ENCODE peak calls at places on chromosomes 6 and 20, in seven cellular contexts. One of them, this sample, is unnamed.

GRCh38 chr20:9319687-9320384 is 194.6 kb upstream of the LAMP5 start:
- DNase-seq in mesenchymal stem cell: peak; percentile 35
- DNase-seq in neuronal stem cell: no peak
- DNase-seq in mesendoderm: no peak
- DNase-seq in H1: no peak
- DNase-seq in H9: no peak
- DNase-seq in IMR-90: no peak
- DNase-seq in this sample: peak; percentile 2

GRCh38 chr6:167079853-167080297 is 43.0 kb upstream of the CCR6 start:
- DNase-seq in mesendoderm: no peak
- DNase-seq in mesenchymal stem cell: no peak
- DNase-seq in IMR-90: no peak
- DNase-seq in H9: no peak
- DNase-seq in H1: no peak
- DNase-seq in neuronal stem cell: no peak
- DNase-seq in this sample: no peak

GRCh38 chr6:145508107-145508506 is 227.2 kb downstream of the EPM2A start:
- DNase-seq in IMR-90: no peak
- DNase-seq in neuronal stem cell: no peak
- DNase-seq in mesendoderm: peak; percentile 78
- DNase-seq in mesenchymal stem cell: no peak
- DNase-seq in H9: peak; percentile 53
- DNase-seq in H1: peak; percentile 52
- DNase-seq in this sample: no peak

GRCh38 chr6:53926505-53926904 is 131.7 kb downstream of the LRRC1 start:
- DNase-seq in IMR-90: peak; percentile 40
- DNase-seq in H1: no peak
- DNase-seq in neuronal stem cell: no peak
- DNase-seq in H9: no peak
- DNase-seq in mesendoderm: peak; percentile 63
- DNase-seq in mesenchymal stem cell: no peak
- DNase-seq in this sample: no peak

GRCh38 chr6:33592595-33593413 is 12.7 kb upstream of the BAK1 start:
- DNase-seq in mesendoderm: peak; percentile 83
- DNase-seq in neuronal stem cell: no peak
- DNase-seq in H9: peak; percentile 92
- DNase-seq in mesenchymal stem cell: no peak
- DNase-seq in IMR-90: no peak
- DNase-seq in H1: peak; percentile 87
- DNase-seq in this sample: peak; percentile 56

GRCh38 chr6:45972795-45973503 is 42.7 kb downstream of the CLIC5 start:
- DNase-seq in H9: no peak
- DNase-seq in IMR-90: no peak
- DNase-seq in mesendoderm: no peak
- DNase-seq in neuronal stem cell: no peak
- DNase-seq in H1: no peak
- DNase-seq in mesenchymal stem cell: no peak
- DNase-seq in this sample: no peak

GRCh38 chr6:161618816-161619454 is 345.1 kb upstream of the AGPAT4 start:
- DNase-seq in H1: no peak
- DNase-seq in mesendoderm: peak; percentile 91
- DNase-seq in IMR-90: no peak
- DNase-seq in neuronal stem cell: peak; percentile 27
- DNase-seq in mesenchymal stem cell: no peak
- DNase-seq in H9: peak; percentile 74
- DNase-seq in this sample: peak; percentile 41

GRCh38 chr20:61046721-61047351 is 205.2 kb upstream of the CDH4 start:
- DNase-seq in H9: no peak
- DNase-seq in mesenchymal stem cell: no peak
- DNase-seq in mesendoderm: no peak
- DNase-seq in H1: no peak
- DNase-seq in neuronal stem cell: no peak
- DNase-seq in IMR-90: no peak
- DNase-seq in this sample: no peak

GRCh38 chr20:23640018-23640872 is 2.5 kb upstream of the CST3 start:
- DNase-seq in H9: no peak
- DNase-seq in mesenchymal stem cell: no peak
- DNase-seq in neuronal stem cell: no peak
- DNase-seq in IMR-90: no peak
- DNase-seq in H1: no peak
- DNase-seq in mesendoderm: no peak
- DNase-seq in this sample: no peak

GRCh38 chr6:87722831-87723726 is 21.0 kb upstream of the AKIRIN2 start:
- DNase-seq in H1: no peak
- DNase-seq in mesenchymal stem cell: peak; percentile 84
- DNase-seq in IMR-90: peak; percentile 95
- DNase-seq in mesendoderm: peak; percentile 98
- DNase-seq in neuronal stem cell: peak; percentile 56
- DNase-seq in H9: peak; percentile 81
- DNase-seq in this sample: peak; percentile 46

GRCh38 chr20:10225439-10226080 is 6.9 kb downstream of the SNAP25 start:
- DNase-seq in H1: no peak
- DNase-seq in IMR-90: no peak
- DNase-seq in mesendoderm: peak; percentile 68
- DNase-seq in mesenchymal stem cell: no peak
- DNase-seq in neuronal stem cell: no peak
- DNase-seq in H9: no peak
- DNase-seq in this sample: no peak

GRCh38 chr6:35139924-35140524 is 1.1 kb downstream of the TCP11 start:
- DNase-seq in H1: peak; percentile 54
- DNase-seq in neuronal stem cell: peak; percentile 57
- DNase-seq in IMR-90: peak; percentile 82
- DNase-seq in H9: peak; percentile 45
- DNase-seq in mesenchymal stem cell: peak; percentile 69
- DNase-seq in mesendoderm: peak; percentile 69
- DNase-seq in this sample: peak; percentile 36

DNA sequence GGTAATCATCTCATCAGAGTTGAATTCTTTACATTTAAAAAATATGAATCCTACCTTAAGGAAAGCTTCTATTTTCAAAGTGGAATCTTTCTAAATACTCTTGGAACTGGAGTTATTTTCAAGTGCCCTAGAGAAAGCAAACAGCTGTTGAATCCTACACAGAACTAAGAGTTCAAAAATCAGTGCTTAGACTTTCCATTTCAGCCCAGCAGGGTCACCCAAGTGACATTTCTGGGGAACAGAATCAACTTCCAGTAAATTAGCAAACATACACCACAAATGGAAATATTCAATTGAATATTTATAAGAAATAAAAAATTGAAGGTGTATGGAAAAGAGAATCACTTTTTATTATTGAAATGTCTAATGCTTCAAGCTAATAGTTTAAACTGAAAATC is 427.7 kb upstream of the NOX3 start:
- DNase-seq in neuronal stem cell: no peak
- DNase-seq in H1: no peak
- DNase-seq in mesenchymal stem cell: peak; percentile 78
- DNase-seq in IMR-90: no peak
- DNase-seq in H9: no peak
- DNase-seq in mesendoderm: no peak
- DNase-seq in this sample: no peak
- H3K4me2 ChIP-seq in neuronal stem cell: no peak overlapping the region
- H3K4me2 ChIP-seq in H1: no peak overlapping the region
- H3K4me2 ChIP-seq in mesenchymal stem cell: no peak overlapping the region
- H3K4me2 ChIP-seq in IMR-90: peak overlapping the region; percentile 25
- H3K4me2 ChIP-seq in H9: no peak overlapping the region
- H3K4me2 ChIP-seq in mesendoderm: no peak overlapping the region
- H3K4me2 ChIP-seq in this sample: no peak overlapping the region

GRCh38 chr6:23562554-23562953 is 563.5 kb upstream of the NRSN1 start:
- DNase-seq in mesenchymal stem cell: no peak
- DNase-seq in H1: no peak
- DNase-seq in IMR-90: no peak
- DNase-seq in H9: no peak
- DNase-seq in mesendoderm: no peak
- DNase-seq in neuronal stem cell: no peak
- DNase-seq in this sample: no peak

GRCh38 chr6:23559587-23560343 is 566.2 kb upstream of the NRSN1 start:
- DNase-seq in neuronal stem cell: no peak
- DNase-seq in mesendoderm: peak; percentile 54
- DNase-seq in mesenchymal stem cell: no peak
- DNase-seq in H1: no peak
- DNase-seq in IMR-90: no peak
- DNase-seq in H9: no peak
- DNase-seq in this sample: no peak

GRCh38 chr6:23563329-23563728 is 562.7 kb upstream of the NRSN1 start:
- DNase-seq in IMR-90: no peak
- DNase-seq in mesenchymal stem cell: no peak
- DNase-seq in H1: no peak
- DNase-seq in mesendoderm: no peak
- DNase-seq in neuronal stem cell: no peak
- DNase-seq in H9: no peak
- DNase-seq in this sample: no peak

DNA sequence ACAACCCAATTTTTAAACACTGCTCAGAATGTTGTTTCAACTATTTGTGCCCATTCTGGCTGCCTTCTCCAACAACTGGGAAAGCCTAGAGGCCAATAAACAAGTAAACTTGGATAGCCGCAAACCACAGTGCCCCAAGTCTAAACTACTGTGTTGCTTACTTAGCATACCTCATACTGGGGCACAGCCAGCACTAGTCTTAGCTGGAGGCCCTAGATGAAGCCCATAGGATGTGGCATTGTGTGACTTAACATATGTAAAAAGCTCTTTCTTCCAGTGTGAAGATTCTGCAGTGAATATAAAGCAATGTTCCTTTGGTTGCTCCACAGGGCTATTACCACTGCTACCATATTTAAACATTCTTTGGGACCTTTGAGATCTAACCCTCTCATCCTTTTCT is 564.3 kb upstream of the NRSN1 start:
- DNase-seq in H1: no peak
- DNase-seq in IMR-90: no peak
- DNase-seq in mesendoderm: peak; percentile 1
- DNase-seq in H9: no peak
- DNase-seq in neuronal stem cell: no peak
- DNase-seq in mesenchymal stem cell: no peak
- DNase-seq in this sample: no peak
- H2BK5ac ChIP-seq in H1: no peak overlapping the region
- H2BK5ac ChIP-seq in IMR-90: no peak overlapping the region
- H2BK5ac ChIP-seq in mesendoderm: no peak overlapping the region
- H2BK5ac ChIP-seq in H9: no peak overlapping the region
- H2BK5ac ChIP-seq in neuronal stem cell: no peak overlapping the region
- H2BK5ac ChIP-seq in mesenchymal stem cell: no peak overlapping the region
- H2BK5ac ChIP-seq in this sample: no peak overlapping the region

GRCh38 chr6:136184738-136185137 is 65.4 kb downstream of the MTFR2 start:
- DNase-seq in mesendoderm: no peak
- DNase-seq in IMR-90: no peak
- DNase-seq in neuronal stem cell: no peak
- DNase-seq in mesenchymal stem cell: no peak
- DNase-seq in H1: no peak
- DNase-seq in H9: no peak
- DNase-seq in this sample: no peak

GRCh38 chr6:136188492-136188891 is 61.6 kb downstream of the MTFR2 start:
- DNase-seq in mesenchymal stem cell: no peak
- DNase-seq in mesendoderm: no peak
- DNase-seq in H9: no peak
- DNase-seq in neuronal stem cell: peak; percentile 3
- DNase-seq in H1: no peak
- DNase-seq in IMR-90: no peak
- DNase-seq in this sample: no peak

GRCh38 chr6:136181858-136182257 is 68.3 kb downstream of the MTFR2 start:
- DNase-seq in mesendoderm: no peak
- DNase-seq in IMR-90: no peak
- DNase-seq in mesenchymal stem cell: no peak
- DNase-seq in H9: no peak
- DNase-seq in H1: no peak
- DNase-seq in neuronal stem cell: no peak
- DNase-seq in this sample: no peak

GRCh38 chr6:136181191-136181833 is 68.8 kb downstream of the MTFR2 start:
- DNase-seq in H1: no peak
- DNase-seq in mesendoderm: no peak
- DNase-seq in mesenchymal stem cell: no peak
- DNase-seq in H9: no peak
- DNase-seq in neuronal stem cell: no peak
- DNase-seq in IMR-90: no peak
- DNase-seq in this sample: no peak

GRCh38 chr6:136186363-136186762 is 63.7 kb downstream of the MTFR2 start:
- DNase-seq in IMR-90: no peak
- DNase-seq in neuronal stem cell: no peak
- DNase-seq in H9: no peak
- DNase-seq in mesendoderm: no peak
- DNase-seq in mesenchymal stem cell: no peak
- DNase-seq in H1: no peak
- DNase-seq in this sample: no peak
- H3K4me2 ChIP-seq in IMR-90: no peak overlapping the region
- H3K4me2 ChIP-seq in neuronal stem cell: no peak overlapping the region
- H3K4me2 ChIP-seq in H9: no peak overlapping the region
- H3K4me2 ChIP-seq in mesendoderm: no peak overlapping the region
- H3K4me2 ChIP-seq in mesenchymal stem cell: no peak overlapping the region
- H3K4me2 ChIP-seq in H1: no peak overlapping the region
- H3K4me2 ChIP-seq in this sample: no peak overlapping the region

DNA sequence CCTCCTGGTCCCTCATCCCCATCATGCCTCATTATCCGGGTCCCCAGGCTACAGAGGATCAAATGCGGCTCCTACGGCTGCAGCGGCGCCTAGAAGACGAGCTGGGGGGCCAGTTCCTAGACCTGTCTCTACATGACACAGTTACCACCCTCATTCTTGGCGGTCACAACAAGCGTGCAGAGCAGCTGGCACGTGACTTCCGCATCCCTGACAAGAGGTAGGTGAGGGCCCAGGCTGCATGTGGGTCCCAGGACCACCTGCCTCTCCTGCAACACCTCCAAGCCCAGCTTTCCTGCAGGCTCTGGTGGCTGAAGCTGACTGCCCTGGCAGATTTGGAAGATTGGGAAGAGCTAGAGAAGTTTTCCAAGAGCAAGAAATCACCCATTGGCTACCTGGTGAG is 8.2 kb upstream of the PTPRA start:
- DNase-seq in neuronal stem cell: no peak
- DNase-seq in H9: no peak
- DNase-seq in IMR-90: no peak
- DNase-seq in mesenchymal stem cell: no peak
- DNase-seq in mesendoderm: no peak
- DNase-seq in H1: no peak
- DNase-seq in this sample: no peak
- H2BK5ac ChIP-seq in neuronal stem cell: no peak overlapping the region
- H2BK5ac ChIP-seq in H9: no peak overlapping the region
- H2BK5ac ChIP-seq in IMR-90: no peak overlapping the region
- H2BK5ac ChIP-seq in mesenchymal stem cell: no peak overlapping the region
- H2BK5ac ChIP-seq in mesendoderm: no peak overlapping the region
- H2BK5ac ChIP-seq in H1: no peak overlapping the region
- H2BK5ac ChIP-seq in this sample: no peak overlapping the region

GRCh38 chr20:46367967-46368901 is 38.2 kb downstream of the ELMO2 start:
- DNase-seq in mesendoderm: no peak
- DNase-seq in H1: no peak
- DNase-seq in IMR-90: no peak
- DNase-seq in mesenchymal stem cell: no peak
- DNase-seq in H9: no peak
- DNase-seq in neuronal stem cell: no peak
- DNase-seq in this sample: peak; percentile 61
- H3K4me2 ChIP-seq in mesendoderm: no peak overlapping the region
- H3K4me2 ChIP-seq in H1: no peak overlapping the region
- H3K4me2 ChIP-seq in IMR-90: no peak overlapping the region
- H3K4me2 ChIP-seq in mesenchymal stem cell: no peak overlapping the region
- H3K4me2 ChIP-seq in H9: no peak overlapping the region
- H3K4me2 ChIP-seq in neuronal stem cell: no peak overlapping the region
- H3K4me2 ChIP-seq in this sample: no peak overlapping the region